ENCODE peak calls at places on chromosomes 1 and 21, in four cellular contexts. O is fibroblast of pulmonary artery, J is heart left ventricle, Z is cardiac fibroblast. A is an unnamed sample.

GRCh38 chr1:63883494-63884235 is 109.8 kb downstream of the ROR1 start:
- DNase-seq in O (no peak), J (no peak), Z (no peak), A (no peak)

GRCh38 chr1:44417351-44418021 is 12.4 kb downstream of the RNF220 start:
- DNase-seq in O (peak; percentile 22), J (peak; percentile 73), Z (no peak), A (peak; percentile 30)

GRCh38 chr1:164575356-164575755 is 16.4 kb downstream of the PBX1 start:
- DNase-seq in O (no peak), J (no peak), Z (no peak), A (no peak)

GRCh38 chr1:115753830-115754229 is 14.7 kb downstream of the CASQ2 start:
- DNase-seq in O (no peak), J (no peak), Z (no peak), A (no peak)

GRCh38 chr1:71717186-71717585 is 565.2 kb downstream of the NEGR1 start:
- DNase-seq in O (no peak), J (no peak), Z (peak; percentile 2), A (no peak)

GRCh38 chr1:24932284-24932683 is 2.2 kb upstream of the RUNX3 start:
- DNase-seq in O (no peak), J (peak; percentile 82), Z (peak; percentile 13), A (no peak)

GRCh38 chr1:228734881-228735801 is at the start of gene RHOU:
- DNase-seq in O (peak; percentile 72), J (peak; percentile 91), Z (peak; percentile 34), A (peak; percentile 27)

GRCh38 chr1:220700591-220701179 is 10.5 kb downstream of the C1orf115 start:
- DNase-seq in O (peak; percentile 28), J (no peak), Z (no peak), A (peak; percentile 9)

GRCh38 chr1:94209425-94209824 is 28.0 kb downstream of the ARHGAP29 start:
- DNase-seq in O (peak; percentile 78), J (no peak), Z (peak; percentile 91), A (no peak)

GRCh38 chr1:203271962-203272632 is 33.2 kb upstream of the BTG2 start:
- DNase-seq in O (no peak), J (no peak), Z (no peak), A (no peak)

GRCh38 chr1:45557422-45557944 is 6.9 kb downstream of the AKR1A1 start:
- DNase-seq in O (no peak), J (no peak), Z (no peak), A (no peak)

GRCh38 chr1:201528631-201529260 is 10.2 kb upstream of the NAV1 start:
- DNase-seq in O (peak; percentile 37), J (no peak), Z (peak; percentile 55), A (no peak)

GRCh38 chr1:230425252-230426061 is 675 bp downstream of the PGBD5 start:
- DNase-seq in O (no peak), J (peak; percentile 63), Z (no peak), A (no peak)

GRCh38 chr1:162857850-162858249 is 3.1 kb downstream of the CCDC190 start:
- DNase-seq in O (peak; percentile 56), J (no peak), Z (peak; percentile 84), A (peak; percentile 53)

GRCh38 chr1:1371741-1372711 is 3.0 kb downstream of the AURKAIP1 start:
- DNase-seq in O (no peak), J (peak; percentile 87), Z (peak; percentile 60), A (peak; percentile 52)

GRCh38 chr1:184437306-184437705 is 50.5 kb downstream of the C1orf21 start:
- DNase-seq in O (no peak), J (no peak), Z (no peak), A (no peak)

GRCh38 chr1:207974146-207974545 is 63.2 kb upstream of the CD34 start:
- DNase-seq in O (no peak), J (no peak), Z (no peak), A (no peak)

GRCh38 chr1:21397813-21398188 is 42.1 kb upstream of the NBPF3 start:
- DNase-seq in O (no peak), J (no peak), Z (no peak), A (no peak)

GRCh38 chr1:23123528-23123927 is 45.1 kb downstream of the LUZP1 start:
- DNase-seq in O (no peak), J (no peak), Z (no peak), A (no peak)

GRCh38 chr1:238980053-238980452 is 406.3 kb upstream of the CHRM3 start:
- DNase-seq in O (no peak), J (no peak), Z (no peak), A (no peak)

GRCh38 chr1:27603320-27603961 is 503 bp downstream of the AHDC1 start:
- DNase-seq in O (no peak), J (peak; percentile 73), Z (no peak), A (no peak)

GRCh38 chr1:194369060-194369459 is 1182.6 kb upstream of the B3GALT2 start:
- DNase-seq in O (no peak), J (no peak), Z (no peak), A (peak; percentile 5)

GRCh38 chr1:2124446-2125198 is 70.0 kb downstream of the FAAP20 start:
- DNase-seq in O (no peak), J (peak; percentile 28), Z (no peak), A (no peak)

GRCh38 chr1:112744019-112744578 is 29.0 kb upstream of the PPM1J start:
- DNase-seq in O (peak; percentile 58), J (peak; percentile 70), Z (peak; percentile 54), A (peak; percentile 43)

GRCh38 chr1:107785506-107786213 is 179.3 kb downstream of the VAV3 start:
- DNase-seq in O (no peak), J (no peak), Z (no peak), A (no peak)

GRCh38 chr1:64965239-64966157 is 851 bp downstream of the JAK1 start:
- DNase-seq in O (peak; percentile 66), J (peak; percentile 87), Z (peak; percentile 65), A (peak; percentile 63)

GRCh38 chr1:224691526-224691925 is 75.4 kb downstream of the CNIH3 start:
- DNase-seq in O (no peak), J (no peak), Z (no peak), A (no peak)

GRCh38 chr1:90821152-90821792 is 104.2 kb upstream of the BARHL2 start:
- DNase-seq in O (no peak), J (no peak), Z (peak; percentile 6), A (no peak)

GRCh38 chr1:143735764-143736461 is 235.9 kb downstream of the FAM72C start:
- DNase-seq in O (peak; percentile 20), J (no peak), Z (peak; percentile 34), A (peak; percentile 0)

GRCh38 chr1:93605812-93606512 is 75.7 kb downstream of the BCAR3 start:
- DNase-seq in O (peak; percentile 94), J (no peak), Z (peak; percentile 97), A (peak; percentile 95)

GRCh38 chr1:226685196-226685820 is 53.8 kb downstream of the ITPKB start:
- DNase-seq in O (no peak), J (no peak), Z (no peak), A (no peak)

GRCh38 chr1:167594827-167595226 is 35.2 kb upstream of the RCSD1 start:
- DNase-seq in O (no peak), J (no peak), Z (no peak), A (no peak)

GRCh38 chr1:21302747-21303715 is 12.8 kb upstream of the ECE1 start:
- DNase-seq in O (peak; percentile 87), J (no peak), Z (peak; percentile 92), A (peak; percentile 69)

GRCh38 chr21:30072496-30072895 is 94.1 kb downstream of the CLDN17 start:
- DNase-seq in O (peak; percentile 44), J (no peak), Z (peak; percentile 48), A (peak; percentile 1)
- TF ChIP-seq CTCF in O (peak; percentile 29), J (no peak), Z (no peak), A (no peak)

GRCh38 chr1:38129473-38129872 is 82.9 kb upstream of the POU3F1 start:
- DNase-seq in O (no peak), J (no peak), Z (no peak), A (no peak)
- TF ChIP-seq CTCF in O (no peak), J (no peak), Z (no peak), A (peak; percentile 30)

GRCh38 chr1:103107696-103108524 is at the start of gene COL11A1:
- DNase-seq in O (no peak), J (no peak), Z (no peak), A (peak; percentile 47)

GRCh38 chr1:103110701-103111100 is 2.4 kb upstream of the COL11A1 start:
- DNase-seq in O (no peak), J (no peak), Z (no peak), A (peak; percentile 40)

GRCh38 chr1:103108525-103109150 is 316 bp upstream of the COL11A1 start:
- DNase-seq in O (no peak), J (peak; percentile 44), Z (no peak), A (peak; percentile 72)

GRCh38 chr1:103109291-103109920 is 1.1 kb upstream of the COL11A1 start:
- DNase-seq in O (no peak), J (peak; percentile 10), Z (no peak), A (no peak)

GRCh38 chr1:103106426-103107321 is 1.6 kb downstream of the COL11A1 start:
- DNase-seq in O (peak; percentile 63), J (no peak), Z (peak; percentile 72), A (peak; percentile 76)
- TF ChIP-seq CTCF in O (peak; percentile 58), J (peak; percentile 31), Z (peak; percentile 44), A (peak; percentile 47)

GRCh38 chr1:30778156-30778978 is 20.8 kb upstream of the LAPTM5 start:
- DNase-seq in O (peak; percentile 87), J (no peak), Z (peak; percentile 80), A (peak; percentile 70)
- TF ChIP-seq CTCF in O (no peak), J (no peak), Z (no peak), A (no peak)

A was measured in astrocyte of the spinal cord.